ENCODE peak calls at places on chromosomes 7 and 10, in eight cellular contexts. H is activated naive CD4-positive, alpha-beta T cell; D is neural crest cell; R is HFF-Myc; M is left ventricle myocardium inferior; B is activated CD4-positive, alpha-beta T cell treated with anti-CD3 and anti-CD28 coated beads, Interleukin-2, amount 10 ng/mL, durations not matched to agents 7 days and 5 days; L is CD8-positive, alpha-beta T cell; V is sciatic nerve. S is an unnamed sample.

GRCh38 chr10:125823663-125824251 is 411 bp downstream of the BCCIP start:
- DNase-seq in B (peak; percentile 6), M (no peak), L (no peak), V (no peak), D (peak; percentile 6), R (no peak), H (no peak), S (no peak)

GRCh38 chr7:81385370-81385769 is 384.5 kb downstream of the HGF start:
- DNase-seq in D (no peak), B (no peak), R (no peak), V (no peak), M (no peak), H (no peak), L (no peak), S (no peak)

GRCh38 chr7:54180796-54181195 is 361.4 kb upstream of the VSTM2A start:
- DNase-seq in D (no peak), M (no peak), B (no peak), R (no peak), L (no peak), H (no peak), V (no peak), S (no peak)

GRCh38 chr10:971613-972012 is 16.6 kb upstream of the GTPBP4 start:
- DNase-seq in R (no peak), V (no peak), M (no peak), D (no peak), L (no peak), H (no peak), B (no peak), S (no peak)

GRCh38 chr7:300546-301290 is 10.7 kb downstream of the FOXL3 start:
- DNase-seq in L (no peak), B (no peak), H (no peak), D (no peak), V (no peak), R (no peak), M (no peak), S (no peak)

GRCh38 chr10:43353495-43354324 is 17.7 kb upstream of the FXYD4 start:
- DNase-seq in H (no peak), M (no peak), D (no peak), B (no peak), V (no peak), L (no peak), R (no peak), S (no peak)

GRCh38 chr7:88278881-88279280 is 27.8 kb downstream of the STEAP4 start:
- DNase-seq in B (no peak), R (no peak), M (no peak), D (no peak), H (no peak), L (no peak), V (no peak), S (peak; percentile 77)

GRCh38 chr7:140035400-140036223 is 27.1 kb downstream of the PARP12 start:
- DNase-seq in L (no peak), H (no peak), R (peak; percentile 20), B (no peak), V (no peak), D (no peak), M (no peak), S (peak; percentile 68)

GRCh38 chr7:76372984-76373833 is 14.4 kb upstream of the YWHAG start:
- DNase-seq in B (no peak), L (no peak), H (no peak), D (no peak), R (no peak), M (no peak), V (no peak), S (peak; percentile 80)

GRCh38 chr10:77899080-77899477 is 27.5 kb downstream of the DLG5 start:
- DNase-seq in V (no peak), H (no peak), L (no peak), D (no peak), M (no peak), B (no peak), R (peak; percentile 43), S (peak; percentile 95)

GRCh38 chr7:27697861-27698430 is 35.3 kb upstream of the HIBADH start:
- DNase-seq in R (no peak), L (no peak), H (no peak), D (no peak), V (no peak), M (no peak), B (peak; percentile 5), S (peak; percentile 52)

GRCh38 chr7:4479367-4480039 is 202.6 kb upstream of the FOXK1 start:
- DNase-seq in B (peak; percentile 31), H (no peak), L (no peak), M (no peak), V (no peak), R (peak; percentile 3), D (peak; percentile 36), S (peak; percentile 69)

GRCh38 chr10:50937230-50937907 is 51.9 kb upstream of the A1CF start:
- DNase-seq in H (no peak), L (no peak), M (no peak), D (no peak), B (no peak), R (peak; percentile 15), V (no peak), S (peak; percentile 21)

GRCh38 chr7:45259966-45260646 is 102.5 kb downstream of the RAMP3 start:
- DNase-seq in H (peak; percentile 56), M (peak; percentile 66), L (peak; percentile 52), R (no peak), D (peak; percentile 80), B (peak; percentile 76), V (peak; percentile 78), S (peak; percentile 20)

GRCh38 chr7:105719395-105719794 is 138.1 kb upstream of the EFCAB10 start:
- DNase-seq in B (no peak), H (no peak), V (no peak), L (no peak), M (no peak), R (no peak), D (no peak), S (no peak)

GRCh38 chr10:25678220-25678619 is 255.8 kb upstream of the MYO3A start:
- DNase-seq in M (no peak), R (no peak), B (no peak), L (no peak), H (no peak), V (no peak), D (no peak), S (no peak)

GRCh38 chr7:5041047-5041446 is 4.6 kb upstream of the RBAK start:
- DNase-seq in H (no peak), D (no peak), R (no peak), M (no peak), B (peak; percentile 15), V (no peak), L (no peak), S (no peak)

GRCh38 chr10:24215603-24216002 is 6.7 kb downstream of the KIAA1217 start:
- DNase-seq in L (no peak), B (no peak), M (no peak), H (no peak), R (no peak), V (no peak), D (no peak), S (no peak)

GRCh38 chr7:45104844-45105587 is 6.5 kb downstream of the TBRG4 start:
- DNase-seq in B (no peak), L (no peak), R (no peak), D (no peak), H (no peak), V (no peak), M (no peak), S (no peak)

GRCh38 chr10:127320176-127320575 is 123.8 kb upstream of the INSYN2A start:
- DNase-seq in B (no peak), L (no peak), H (no peak), M (no peak), R (no peak), V (no peak), D (no peak), S (no peak)

GRCh38 chr10:87861566-87861952 is 1.8 kb downstream of the KLLN start:
- DNase-seq in M (peak; percentile 85), V (peak; percentile 80), D (no peak), L (no peak), B (no peak), H (peak; percentile 41), R (no peak), S (peak; percentile 86)

GRCh38 chr10:74081192-74081803 is 69.3 kb downstream of the AP3M1 start:
- DNase-seq in M (no peak), D (peak; percentile 47), H (no peak), V (no peak), L (peak; percentile 11), R (no peak), B (peak; percentile 58), S (peak; percentile 23)

GRCh38 chr7:137209151-137209822 is 134.2 kb downstream of the PTN start:
- DNase-seq in L (no peak), B (no peak), R (no peak), D (no peak), V (no peak), H (no peak), M (no peak), S (no peak)

GRCh38 chr7:23520582-23520981 is 11.2 kb downstream of the TRA2A start:
- DNase-seq in D (no peak), H (no peak), B (no peak), V (no peak), L (no peak), R (no peak), M (no peak), S (no peak)

GRCh38 chr10:91713471-91714072 is 80.7 kb upstream of the PPP1R3C start:
- DNase-seq in V (no peak), B (no peak), R (no peak), L (no peak), H (no peak), M (no peak), D (no peak), S (no peak)

GRCh38 chr10:3978762-3979161 is 193.8 kb upstream of the KLF6 start:
- DNase-seq in M (no peak), V (no peak), H (no peak), L (no peak), R (no peak), D (no peak), B (no peak), S (no peak)

GRCh38 chr7:151853896-151854807 is 22.8 kb downstream of the PRKAG2 start:
- DNase-seq in M (peak; percentile 56), R (no peak), B (no peak), D (no peak), H (no peak), L (no peak), V (no peak), S (no peak)

GRCh38 chr7:110633313-110633712 is 457.6 kb upstream of the LRRN3 start:
- DNase-seq in R (no peak), H (no peak), D (no peak), L (no peak), V (no peak), B (no peak), M (no peak), S (no peak)

GRCh38 chr10:108684431-108684830 is 1238.9 kb downstream of the XPNPEP1 start:
- DNase-seq in M (no peak), B (no peak), V (no peak), H (no peak), R (no peak), L (no peak), D (no peak), S (no peak)

GRCh38 chr7:33645096-33645495 is 260.2 kb upstream of the BMPER start:
- DNase-seq in V (no peak), R (peak; percentile 9), M (no peak), L (no peak), D (no peak), H (no peak), B (no peak), S (no peak)

GRCh38 chr7:148856891-148857290 is 27.2 kb downstream of the EZH2 start:
- DNase-seq in M (no peak), B (no peak), D (no peak), H (no peak), V (no peak), R (no peak), L (no peak), S (no peak)

GRCh38 chr7:122132341-122132740 is 11.7 kb downstream of the AASS start:
- DNase-seq in V (no peak), B (no peak), R (peak; percentile 9), L (no peak), H (no peak), D (no peak), M (no peak), S (no peak)

GRCh38 chr10:30207485-30208052 is 141.5 kb downstream of the MTPAP start:
- DNase-seq in B (no peak), D (no peak), H (no peak), V (no peak), M (no peak), R (no peak), L (no peak), S (no peak)

GRCh38 chr7:21407806-21408480 is 19.9 kb upstream of the SP4 start:
- DNase-seq in M (no peak), H (no peak), V (no peak), D (no peak), R (no peak), B (no peak), L (no peak), S (peak; percentile 56)

S was measured in NCI-H226.